ENCODE peak calls at places on chromosomes 16 and 17, in six cellular contexts. U is cardiac fibroblast, C is breast epithelium, J is fibroblast of mammary gland, M is HCT116, A is tibial artery. Z is an unnamed sample.

GRCh38 chr17:77417575-77417974 is 276.8 kb downstream of the SEC14L1 start:
- DNase-seq in U (no peak), C (no peak), J (no peak), M (no peak), A (no peak), Z (peak; percentile 59)

GRCh38 chr17:81838753-81839255 is 4.0 kb upstream of the PPP1R27 start:
- DNase-seq in U (no peak), C (no peak), J (no peak), M (no peak), A (no peak), Z (no peak)

GRCh38 chr16:11916524-11917285 is 949 bp upstream of the GSPT1 start:
- DNase-seq in U (no peak), C (peak; percentile 53), J (peak; percentile 79), M (no peak), A (no peak), Z (peak; percentile 67)

GRCh38 chr17:1286379-1287106 is 7.1 kb downstream of the TRARG1 start:
- DNase-seq in U (no peak), C (no peak), J (no peak), M (no peak), A (no peak), Z (no peak)

GRCh38 chr16:87172632-87173031 is 144.6 kb downstream of the C16orf95 start:
- DNase-seq in U (no peak), C (no peak), J (no peak), M (no peak), A (no peak), Z (no peak)

GRCh38 chr16:66152841-66153525 is 213.5 kb upstream of the CDH5 start:
- DNase-seq in U (peak; percentile 82), C (no peak), J (peak; percentile 17), M (no peak), A (no peak), Z (peak; percentile 91)

GRCh38 chr16:74896389-74897370 is 88.2 kb downstream of the WDR59 start:
- DNase-seq in U (peak; percentile 45), C (no peak), J (peak; percentile 82), M (peak; percentile 27), A (no peak), Z (no peak)

GRCh38 chr17:27810902-27811557 is 10.7 kb upstream of the NOS2 start:
- DNase-seq in U (no peak), C (no peak), J (peak; percentile 24), M (no peak), A (no peak), Z (no peak)

GRCh38 chr17:48578616-48579560 is 738 bp upstream of the HOXB4 start:
- DNase-seq in U (no peak), C (no peak), J (no peak), M (no peak), A (no peak), Z (no peak)

GRCh38 chr16:31352344-31353115 is 2.4 kb upstream of the ITGAX start:
- DNase-seq in U (no peak), C (no peak), J (no peak), M (no peak), A (no peak), Z (no peak)

GRCh38 chr17:38667099-38667786 is 7.5 kb downstream of the EPOP start:
- DNase-seq in U (peak; percentile 82), C (no peak), J (peak; percentile 72), M (peak; percentile 57), A (peak; percentile 55), Z (peak; percentile 86)

GRCh38 chr17:61366715-61367413 is 32.8 kb upstream of the TBX2 start:
- DNase-seq in U (no peak), C (no peak), J (no peak), M (no peak), A (no peak), Z (no peak)

GRCh38 chr16:27426423-27427408 is 24.7 kb downstream of the IL21R start:
- DNase-seq in U (peak; percentile 82), C (no peak), J (peak; percentile 96), M (peak; percentile 28), A (peak; percentile 49), Z (no peak)

GRCh38 chr17:82882715-82883446 is 43.1 kb upstream of the ZNF750 start:
- DNase-seq in U (no peak), C (no peak), J (no peak), M (no peak), A (no peak), Z (no peak)

GRCh38 chr16:67164599-67165061 is at the start of gene HSF4:
- DNase-seq in U (peak; percentile 54), C (no peak), J (no peak), M (no peak), A (peak; percentile 69), Z (no peak)

GRCh38 chr17:77449908-77450741 is 309.4 kb downstream of the SEC14L1 start:
- DNase-seq in U (peak; percentile 78), C (no peak), J (peak; percentile 87), M (no peak), A (peak; percentile 64), Z (peak; percentile 76)

GRCh38 chr17:76709077-76709950 is 1.5 kb downstream of the MXRA7 start:
- DNase-seq in U (peak; percentile 96), C (no peak), J (peak; percentile 98), M (no peak), A (peak; percentile 96), Z (no peak)

GRCh38 chr17:30517786-30518185 is 40.6 kb downstream of the GOSR1 start:
- DNase-seq in U (peak; percentile 22), C (no peak), J (peak; percentile 31), M (no peak), A (no peak), Z (no peak)

GRCh38 chr16:76193851-76194620 is 83.2 kb upstream of the CNTNAP4 start:
- DNase-seq in U (no peak), C (no peak), J (peak; percentile 77), M (no peak), A (no peak), Z (no peak)

GRCh38 chr16:85473909-85474640 is 139.0 kb upstream of the GSE1 start:
- DNase-seq in U (no peak), C (no peak), J (peak; percentile 12), M (no peak), A (no peak), Z (no peak)

GRCh38 chr17:55454906-55455474 is 33.4 kb upstream of the MMD start:
- DNase-seq in U (peak; percentile 82), C (no peak), J (peak; percentile 98), M (no peak), A (no peak), Z (peak; percentile 76)

GRCh38 chr17:50188521-50189395 is 12.7 kb downstream of the COL1A1 start:
- DNase-seq in U (no peak), C (no peak), J (peak; percentile 39), M (no peak), A (no peak), Z (no peak)

GRCh38 chr16:22397459-22397858 is 23.0 kb upstream of the CDR2 start:
- DNase-seq in U (peak; percentile 95), C (no peak), J (peak; percentile 90), M (no peak), A (no peak), Z (no peak)

GRCh38 chr17:58416396-58416795 is 938 bp downstream of the RNF43 start:
- DNase-seq in U (no peak), C (no peak), J (no peak), M (no peak), A (no peak), Z (no peak)

GRCh38 chr17:58415371-58416055 is 1.8 kb downstream of the RNF43 start:
- DNase-seq in U (no peak), C (no peak), J (no peak), M (no peak), A (no peak), Z (peak; percentile 67)

GRCh38 chr17:58414596-58414997 is 2.7 kb downstream of the RNF43 start:
- DNase-seq in U (no peak), C (no peak), J (no peak), M (no peak), A (no peak), Z (peak; percentile 36)

GRCh38 chr17:58416937-58417299 is 416 bp downstream of the RNF43 start:
- DNase-seq in U (no peak), C (no peak), J (no peak), M (no peak), A (no peak), Z (no peak)

DNA sequence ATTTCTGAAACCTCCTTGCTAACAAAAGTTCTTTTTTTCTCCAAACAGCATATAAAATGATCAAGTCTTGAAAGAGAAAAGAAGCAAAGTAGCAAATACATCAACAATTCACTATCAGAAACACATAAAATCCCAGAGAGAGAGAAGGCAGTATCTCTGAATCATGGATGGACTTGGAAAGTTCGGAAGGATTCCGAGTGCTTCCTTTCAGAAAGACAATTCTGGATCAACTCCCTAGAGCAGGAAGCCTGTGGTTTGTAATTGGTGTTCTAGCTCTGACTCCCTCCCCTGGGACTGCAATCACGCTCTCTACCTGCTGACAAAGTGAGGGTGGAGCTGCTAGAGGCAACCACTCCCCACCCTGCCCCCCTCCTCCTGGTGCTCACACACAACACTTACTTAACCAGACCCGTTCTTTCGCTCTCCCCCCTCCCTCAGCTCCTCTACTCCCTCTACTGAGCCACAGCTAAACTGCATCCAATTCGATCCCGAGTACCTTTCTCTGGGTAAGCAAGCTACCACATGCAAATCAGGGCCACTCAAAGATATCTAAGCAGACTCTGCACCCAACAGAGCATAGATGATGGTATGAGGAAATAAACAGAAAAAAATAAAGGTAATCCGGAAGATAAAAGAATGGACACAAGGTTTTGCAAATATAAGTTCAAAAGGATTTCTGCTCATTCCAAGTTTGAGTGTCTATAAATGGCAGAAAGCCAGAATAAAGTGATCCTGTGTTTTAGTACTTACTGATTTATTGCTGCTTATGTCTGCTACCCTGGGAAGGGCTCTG is at the start of gene RNF43:
- DNase-seq in U (peak; percentile 88), C (peak; percentile 93), J (peak; percentile 74), M (peak; percentile 100), A (peak; percentile 78), Z (peak; percentile 98)
- H3K4me3 ChIP-seq in U (no peak within 1 kb of the TSS), C (peak within 1 kb of the TSS; percentile 49), J (no peak within 1 kb of the TSS), M (peak within 1 kb of the TSS; percentile 66), A (peak within 1 kb of the TSS; percentile 37), Z (peak within 1 kb of the TSS; percentile 70)

GRCh38 chr16:71709231-71709781 is 15.2 kb downstream of the PHLPP2 start:
- DNase-seq in U (peak; percentile 41), C (no peak), J (peak; percentile 84), M (no peak), A (no peak), Z (no peak)

GRCh38 chr16:71707199-71707598 is 17.3 kb downstream of the PHLPP2 start:
- DNase-seq in U (no peak), C (no peak), J (no peak), M (no peak), A (no peak), Z (no peak)

GRCh38 chr16:71711789-71712188 is 12.7 kb downstream of the PHLPP2 start:
- DNase-seq in U (no peak), C (no peak), J (no peak), M (no peak), A (no peak), Z (no peak)

GRCh38 chr16:71708696-71709095 is 15.8 kb downstream of the PHLPP2 start:
- DNase-seq in U (no peak), C (no peak), J (no peak), M (no peak), A (no peak), Z (no peak)

GRCh38 chr16:71712501-71712900 is 12.0 kb downstream of the PHLPP2 start:
- DNase-seq in U (no peak), C (no peak), J (no peak), M (no peak), A (no peak), Z (no peak)
- H3K4me3 ChIP-seq in U (no peak overlapping the region), C (no peak overlapping the region), J (no peak overlapping the region), M (no peak overlapping the region), A (no peak overlapping the region), Z (no peak overlapping the region)

GRCh38 chr16:47134550-47134949 is 9.2 kb downstream of the NETO2 start:
- DNase-seq in U (no peak), C (no peak), J (no peak), M (no peak), A (no peak), Z (no peak)
- H3K4me3 ChIP-seq in U (no peak overlapping the region), C (no peak overlapping the region), J (no peak overlapping the region), M (no peak overlapping the region), A (no peak overlapping the region), Z (no peak overlapping the region)

GRCh38 chr17:74742978-74743545 is 5.4 kb upstream of the NHERF1 start:
- DNase-seq in U (no peak), C (no peak), J (no peak), M (no peak), A (no peak), Z (no peak)
- H3K4me3 ChIP-seq in U (no peak overlapping the region), C (no peak overlapping the region), J (no peak overlapping the region), M (no peak overlapping the region), A (no peak overlapping the region), Z (no peak overlapping the region)

Z was measured in Caco-2.